ENCODE peak calls at places on chromosomes 2 and 18, in ten cellular contexts. G is H7; X is HT1080; J is GM12865; P is GM12891; B is SJCRH30; I is hypothalamus; D is astrocyte of the spinal cord; K is activated CD4-positive, alpha-beta memory T cell treated with anti-CD3 and anti-CD28 coated beads, Interleukin-2, amount 10 ng/mL, durations not matched to agents 7 days and 5 days; H is right atrium auricular region. U is an unnamed sample.
A peak's percentile ranks its signal among the peaks of the same experiment; 100 is the strongest.

GRCh38 chr2:173282795-173283545 is 71.7 kb upstream of the CDCA7 start:
- DNase-seq in G (no peak), X (no peak), J (no peak), P (no peak), B (no peak), I (no peak), D (no peak), K (no peak), H (no peak), U (no peak)

GRCh38 chr2:150531626-150532419 is 44.4 kb upstream of the RND3 start:
- DNase-seq in G (no peak), X (peak; percentile 55), J (no peak), P (no peak), B (no peak), I (no peak), D (no peak), K (no peak), H (no peak), U (no peak)

GRCh38 chr2:16183345-16183744 is 243.0 kb downstream of the MYCN start:
- DNase-seq in G (no peak), X (no peak), J (no peak), P (no peak), B (no peak), I (no peak), D (no peak), K (no peak), H (no peak), U (peak; percentile 87)

GRCh38 chr2:64311948-64312621 is 141.9 kb upstream of the LGALSL start:
- DNase-seq in G (peak; percentile 60), X (peak; percentile 68), J (peak; percentile 65), P (no peak), B (peak; percentile 98), I (peak; percentile 43), D (peak; percentile 74), K (no peak), H (peak; percentile 89), U (peak; percentile 68)

GRCh38 chr2:223700221-223700620 is 98.1 kb upstream of the SCG2 start:
- DNase-seq in G (no peak), X (no peak), J (no peak), P (no peak), B (no peak), I (no peak), D (no peak), K (no peak), H (no peak), U (no peak)

GRCh38 chr2:652881-653480 is 24.2 kb downstream of the TMEM18 start:
- DNase-seq in G (no peak), X (no peak), J (no peak), P (no peak), B (no peak), I (no peak), D (no peak), K (no peak), H (peak; percentile 32), U (no peak)

GRCh38 chr2:235642446-235643107 is 148.7 kb downstream of the AGAP1 start:
- DNase-seq in G (no peak), X (peak; percentile 66), J (no peak), P (no peak), B (peak; percentile 99), I (no peak), D (peak; percentile 58), K (no peak), H (no peak), U (no peak)

GRCh38 chr2:122236152-122236892 is 480.9 kb downstream of the TSN start:
- DNase-seq in G (no peak), X (peak; percentile 96), J (no peak), P (no peak), B (no peak), I (no peak), D (no peak), K (no peak), H (no peak), U (no peak)

GRCh38 chr18:58599106-58599505 is 29.8 kb downstream of the ALPK2 start:
- DNase-seq in G (no peak), X (no peak), J (no peak), P (no peak), B (no peak), I (no peak), D (peak; percentile 29), K (no peak), H (no peak), U (no peak)

GRCh38 chr2:8461341-8461740 is 220.5 kb upstream of the ID2 start:
- DNase-seq in G (no peak), X (no peak), J (no peak), P (no peak), B (no peak), I (no peak), D (no peak), K (no peak), H (peak; percentile 16), U (no peak)

GRCh38 chr2:145108385-145108784 is 588.5 kb upstream of the ZEB2 start:
- DNase-seq in G (no peak), X (no peak), J (no peak), P (no peak), B (peak; percentile 77), I (no peak), D (no peak), K (no peak), H (no peak), U (peak; percentile 31)

GRCh38 chr2:52512760-52513159 is 1254.8 kb upstream of the CHAC2 start:
- DNase-seq in G (no peak), X (no peak), J (no peak), P (no peak), B (no peak), I (no peak), D (no peak), K (no peak), H (no peak), U (no peak)

GRCh38 chr18:50848038-50848437 is 28.2 kb upstream of the MRO start:
- DNase-seq in G (no peak), X (no peak), J (no peak), P (no peak), B (no peak), I (no peak), D (no peak), K (no peak), H (no peak), U (no peak)

GRCh38 chr18:23718731-23719130 is 29.5 kb downstream of the LAMA3 start:
- DNase-seq in G (no peak), X (no peak), J (no peak), P (no peak), B (peak; percentile 51), I (no peak), D (peak; percentile 5), K (no peak), H (no peak), U (no peak)

GRCh38 chr2:169647496-169647895 is 46.7 kb downstream of the CFAP210 start:
- DNase-seq in G (no peak), X (no peak), J (no peak), P (no peak), B (no peak), I (no peak), D (no peak), K (no peak), H (no peak), U (no peak)

GRCh38 chr2:166167451-166167850 is 39.6 kb upstream of the SCN1A start:
- DNase-seq in G (no peak), X (no peak), J (no peak), P (no peak), B (peak; percentile 26), I (no peak), D (peak; percentile 33), K (no peak), H (no peak), U (no peak)

GRCh38 chr2:30772021-30772705 is 35.1 kb downstream of the CAPN13 start:
- DNase-seq in G (no peak), X (no peak), J (no peak), P (no peak), B (no peak), I (no peak), D (no peak), K (no peak), H (peak; percentile 43), U (no peak)

GRCh38 chr2:30465171-30465545 is 18.1 kb downstream of the LCLAT1 start:
- DNase-seq in G (no peak), X (no peak), J (no peak), P (no peak), B (peak; percentile 51), I (no peak), D (no peak), K (no peak), H (no peak), U (no peak)

GRCh38 chr2:157900203-157900602 is 24.1 kb upstream of the ACVR1 start:
- DNase-seq in G (no peak), X (peak; percentile 78), J (no peak), P (no peak), B (no peak), I (no peak), D (peak; percentile 9), K (peak; percentile 25), H (no peak), U (no peak)

GRCh38 chr2:51559026-51559425 is 527.1 kb upstream of the NRXN1 start:
- DNase-seq in G (no peak), X (no peak), J (no peak), P (no peak), B (peak; percentile 10), I (no peak), D (no peak), K (no peak), H (no peak), U (no peak)

GRCh38 chr18:7614030-7614429 is 46.9 kb downstream of the PTPRM start:
- DNase-seq in G (no peak), X (no peak), J (no peak), P (no peak), B (no peak), I (no peak), D (no peak), K (no peak), H (no peak), U (no peak)

GRCh38 chr18:78670778-78671405 is 308.7 kb upstream of the SALL3 start:
- DNase-seq in G (peak; percentile 66), X (no peak), J (no peak), P (no peak), B (no peak), I (no peak), D (no peak), K (no peak), H (no peak), U (no peak)

GRCh38 chr2:67215214-67215613 is 181.9 kb upstream of the ETAA1 start:
- DNase-seq in G (peak; percentile 31), X (peak; percentile 77), J (peak; percentile 6), P (no peak), B (peak; percentile 73), I (no peak), D (peak; percentile 67), K (no peak), H (no peak), U (peak; percentile 75)

GRCh38 chr18:9869713-9870430 is 15.9 kb upstream of the TXNDC2 start:
- DNase-seq in G (peak; percentile 42), X (peak; percentile 68), J (peak; percentile 73), P (peak; percentile 30), B (no peak), I (no peak), D (peak; percentile 50), K (no peak), H (no peak), U (no peak)

GRCh38 chr2:28668106-28668814 is 83.4 kb upstream of the PPP1CB start:
- DNase-seq in G (no peak), X (no peak), J (no peak), P (no peak), B (no peak), I (no peak), D (no peak), K (no peak), H (no peak), U (no peak)

GRCh38 chr2:241724259-241724974 is 10.0 kb upstream of the D2HGDH start:
- DNase-seq in G (peak; percentile 93), X (no peak), J (no peak), P (no peak), B (no peak), I (no peak), D (no peak), K (no peak), H (no peak), U (no peak)

GRCh38 chr2:36609507-36609906 is 11.5 kb upstream of the FEZ2 start:
- DNase-seq in G (no peak), X (no peak), J (no peak), P (no peak), B (no peak), I (no peak), D (no peak), K (no peak), H (no peak), U (no peak)

GRCh38 chr18:66587430-66587829 is 16.5 kb downstream of the CDH19 start:
- DNase-seq in G (no peak), X (no peak), J (no peak), P (no peak), B (no peak), I (no peak), D (no peak), K (no peak), H (no peak), U (no peak)

U was measured in BE2C.